ENCODE peak calls at places on chromosomes 16 and 17, in four cellular contexts. One of them, this sample, is unnamed.
A peak's percentile ranks its signal among the peaks of the same experiment; 100 is the strongest.

GRCh38 chr17:36443777-36444176 is 42.7 kb upstream of the ZNHIT3 start:
- DNase-seq in astrocyte: no peak
- DNase-seq in CD8-positive, alpha-beta memory T cell: no peak
- DNase-seq in CD4-positive, CD25-positive, alpha-beta regulatory T cell: no peak
- DNase-seq in this sample: no peak

GRCh38 chr16:11994187-11995119 is 17.9 kb downstream of the SNX29 start:
- DNase-seq in CD4-positive, CD25-positive, alpha-beta regulatory T cell: no peak
- DNase-seq in astrocyte: no peak
- DNase-seq in CD8-positive, alpha-beta memory T cell: no peak
- DNase-seq in this sample: no peak

GRCh38 chr16:1244881-1245280 is 4.4 kb downstream of the TPSAB1 start:
- DNase-seq in astrocyte: no peak
- DNase-seq in CD4-positive, CD25-positive, alpha-beta regulatory T cell: peak; percentile 57
- DNase-seq in CD8-positive, alpha-beta memory T cell: no peak
- DNase-seq in this sample: no peak

GRCh38 chr17:47675380-47676198 is 18.4 kb upstream of the TBKBP1 start:
- DNase-seq in CD8-positive, alpha-beta memory T cell: no peak
- DNase-seq in CD4-positive, CD25-positive, alpha-beta regulatory T cell: no peak
- DNase-seq in astrocyte: no peak
- DNase-seq in this sample: no peak

GRCh38 chr17:41211845-41212466 is 14.5 kb upstream of the KRTAP9-2 start:
- DNase-seq in CD4-positive, CD25-positive, alpha-beta regulatory T cell: no peak
- DNase-seq in CD8-positive, alpha-beta memory T cell: no peak
- DNase-seq in astrocyte: peak; percentile 35
- DNase-seq in this sample: no peak

GRCh38 chr17:3038941-3039340 is 24.5 kb downstream of the OR1D5 start:
- DNase-seq in CD8-positive, alpha-beta memory T cell: no peak
- DNase-seq in astrocyte: no peak
- DNase-seq in CD4-positive, CD25-positive, alpha-beta regulatory T cell: no peak
- DNase-seq in this sample: no peak

GRCh38 chr17:81373536-81374160 is 21.6 kb upstream of the BAHCC1 start:
- DNase-seq in CD4-positive, CD25-positive, alpha-beta regulatory T cell: no peak
- DNase-seq in astrocyte: no peak
- DNase-seq in CD8-positive, alpha-beta memory T cell: no peak
- DNase-seq in this sample: no peak

GRCh38 chr17:62965149-62965648 is 836 bp upstream of the TANC2 start:
- DNase-seq in astrocyte: peak; percentile 42
- DNase-seq in CD4-positive, CD25-positive, alpha-beta regulatory T cell: no peak
- DNase-seq in CD8-positive, alpha-beta memory T cell: peak; percentile 7
- DNase-seq in this sample: peak; percentile 12

GRCh38 chr17:78723001-78723796 is 58.9 kb downstream of the CYTH1 start:
- DNase-seq in CD4-positive, CD25-positive, alpha-beta regulatory T cell: no peak
- DNase-seq in astrocyte: peak; percentile 16
- DNase-seq in CD8-positive, alpha-beta memory T cell: no peak
- DNase-seq in this sample: peak; percentile 87

GRCh38 chr17:57915532-57915931 is 39.7 kb downstream of the CUEDC1 start:
- DNase-seq in CD8-positive, alpha-beta memory T cell: no peak
- DNase-seq in astrocyte: no peak
- DNase-seq in CD4-positive, CD25-positive, alpha-beta regulatory T cell: no peak
- DNase-seq in this sample: no peak

GRCh38 chr16:10827691-10828341 is 9.2 kb upstream of the TVP23A start:
- DNase-seq in CD4-positive, CD25-positive, alpha-beta regulatory T cell: no peak
- DNase-seq in astrocyte: peak; percentile 93
- DNase-seq in CD8-positive, alpha-beta memory T cell: no peak
- DNase-seq in this sample: no peak

GRCh38 chr17:16568541-16569357 is at the start of gene ZNF287:
- DNase-seq in astrocyte: peak; percentile 77
- DNase-seq in CD4-positive, CD25-positive, alpha-beta regulatory T cell: peak; percentile 93
- DNase-seq in CD8-positive, alpha-beta memory T cell: peak; percentile 85
- DNase-seq in this sample: peak; percentile 94

GRCh38 chr17:16573466-16573865 is 4.5 kb upstream of the ZNF287 start:
- DNase-seq in CD4-positive, CD25-positive, alpha-beta regulatory T cell: no peak
- DNase-seq in CD8-positive, alpha-beta memory T cell: no peak
- DNase-seq in astrocyte: no peak
- DNase-seq in this sample: no peak

DNA sequence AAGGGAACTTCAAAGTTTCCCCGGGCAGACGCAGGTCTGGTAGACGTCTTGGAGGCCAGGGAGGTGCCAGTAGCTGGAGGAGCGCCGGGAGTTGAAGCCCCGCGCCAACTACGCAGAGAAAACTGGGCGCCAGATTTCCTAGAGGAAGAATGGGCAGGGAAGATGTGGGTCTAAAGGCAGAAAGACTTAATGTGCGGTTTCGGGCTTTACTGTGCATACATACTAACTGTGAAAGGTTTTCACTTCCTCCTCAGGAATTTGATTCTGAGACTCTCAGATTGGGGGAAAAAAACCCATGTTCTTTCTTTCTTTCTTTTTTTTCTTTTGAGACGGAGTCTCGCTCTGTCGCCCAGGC is 331 bp upstream of the ZNF287 start:
- DNase-seq in astrocyte: no peak
- DNase-seq in CD8-positive, alpha-beta memory T cell: no peak
- DNase-seq in CD4-positive, CD25-positive, alpha-beta regulatory T cell: no peak
- DNase-seq in this sample: no peak
- H3K4me3 ChIP-seq in astrocyte: peak overlapping the region; percentile 82
- H3K4me3 ChIP-seq in CD8-positive, alpha-beta memory T cell: peak overlapping the region; percentile 72
- H3K4me3 ChIP-seq in CD4-positive, CD25-positive, alpha-beta regulatory T cell: no peak overlapping the region
- H3K4me3 ChIP-seq in this sample: no peak overlapping the region

DNA sequence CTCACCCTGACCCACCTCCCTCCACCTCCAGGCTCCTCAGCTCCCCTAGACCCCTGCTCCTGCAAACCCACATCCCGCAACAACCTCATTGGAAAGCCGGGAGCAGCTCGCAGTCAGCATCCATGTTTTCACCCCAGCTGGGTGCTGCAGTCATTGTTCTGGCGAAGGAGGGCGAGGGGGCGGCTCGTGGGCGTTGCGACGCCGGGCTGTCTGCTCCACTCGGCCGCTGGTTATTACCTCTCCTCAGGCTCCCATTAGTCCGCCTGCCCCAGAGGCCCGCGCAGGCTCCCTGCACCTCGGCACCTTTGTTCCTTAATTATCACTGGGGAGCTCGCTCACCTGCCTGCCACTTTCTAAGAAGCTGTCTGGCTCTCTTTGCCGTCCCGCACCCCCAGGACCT is 24.5 kb upstream of the DLX4 start:
- DNase-seq in CD8-positive, alpha-beta memory T cell: no peak
- DNase-seq in astrocyte: no peak
- DNase-seq in CD4-positive, CD25-positive, alpha-beta regulatory T cell: no peak
- DNase-seq in this sample: no peak
- H3K4me3 ChIP-seq in CD8-positive, alpha-beta memory T cell: no peak overlapping the region
- H3K4me3 ChIP-seq in astrocyte: no peak overlapping the region
- H3K4me3 ChIP-seq in CD4-positive, CD25-positive, alpha-beta regulatory T cell: no peak overlapping the region
- H3K4me3 ChIP-seq in this sample: no peak overlapping the region

GRCh38 chr16:4402439-4403132 is 13.8 kb downstream of the CORO7 start:
- DNase-seq in astrocyte: no peak
- DNase-seq in CD4-positive, CD25-positive, alpha-beta regulatory T cell: peak; percentile 53
- DNase-seq in CD8-positive, alpha-beta memory T cell: peak; percentile 47
- DNase-seq in this sample: peak; percentile 92
- H3K4me3 ChIP-seq in astrocyte: no peak overlapping the region
- H3K4me3 ChIP-seq in CD4-positive, CD25-positive, alpha-beta regulatory T cell: no peak overlapping the region
- H3K4me3 ChIP-seq in CD8-positive, alpha-beta memory T cell: no peak overlapping the region
- H3K4me3 ChIP-seq in this sample: no peak overlapping the region

GRCh38 chr17:40113961-40114272 is 7.9 kb upstream of the MSL1 start:
- DNase-seq in CD4-positive, CD25-positive, alpha-beta regulatory T cell: no peak
- DNase-seq in CD8-positive, alpha-beta memory T cell: no peak
- DNase-seq in astrocyte: peak; percentile 58
- DNase-seq in this sample: no peak

GRCh38 chr17:40111221-40112128 is 10.3 kb upstream of the MSL1 start:
- DNase-seq in astrocyte: peak; percentile 98
- DNase-seq in CD8-positive, alpha-beta memory T cell: peak; percentile 47
- DNase-seq in CD4-positive, CD25-positive, alpha-beta regulatory T cell: peak; percentile 81
- DNase-seq in this sample: peak; percentile 99

GRCh38 chr17:40112718-40113109 is 9.1 kb upstream of the MSL1 start:
- DNase-seq in astrocyte: no peak
- DNase-seq in CD8-positive, alpha-beta memory T cell: no peak
- DNase-seq in CD4-positive, CD25-positive, alpha-beta regulatory T cell: no peak
- DNase-seq in this sample: no peak

GRCh38 chr17:40113110-40113960 is 8.4 kb upstream of the MSL1 start:
- DNase-seq in CD8-positive, alpha-beta memory T cell: peak; percentile 84
- DNase-seq in CD4-positive, CD25-positive, alpha-beta regulatory T cell: peak; percentile 96
- DNase-seq in astrocyte: peak; percentile 88
- DNase-seq in this sample: peak; percentile 94

DNA sequence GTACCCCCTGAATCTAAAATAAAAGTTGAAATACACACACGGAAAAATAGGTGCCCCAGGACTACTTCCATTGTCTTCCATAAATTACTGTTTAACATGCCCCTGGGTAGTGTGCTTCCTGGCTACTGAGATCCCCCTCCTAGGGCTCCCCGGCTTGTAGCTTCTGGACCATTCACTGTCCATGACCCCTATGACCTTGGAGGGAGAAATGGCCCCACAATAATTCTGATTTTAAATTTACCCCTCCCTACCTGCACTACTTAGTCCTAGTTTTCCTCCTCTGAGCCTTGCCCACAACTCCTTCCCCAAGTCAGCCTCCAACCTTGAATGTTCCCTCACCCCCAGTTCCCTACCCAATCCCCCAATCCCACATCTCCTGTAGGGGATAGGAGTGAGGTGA is 9.6 kb upstream of the MSL1 start:
- DNase-seq in CD8-positive, alpha-beta memory T cell: no peak
- DNase-seq in astrocyte: no peak
- DNase-seq in CD4-positive, CD25-positive, alpha-beta regulatory T cell: no peak
- DNase-seq in this sample: no peak
- H3K4me3 ChIP-seq in CD8-positive, alpha-beta memory T cell: no peak overlapping the region
- H3K4me3 ChIP-seq in astrocyte: no peak overlapping the region
- H3K4me3 ChIP-seq in CD4-positive, CD25-positive, alpha-beta regulatory T cell: peak overlapping the region; percentile 63
- H3K4me3 ChIP-seq in this sample: no peak overlapping the region

GRCh38 chr17:53428913-53429312 is 393.8 kb upstream of the KIF2B start:
- DNase-seq in CD8-positive, alpha-beta memory T cell: no peak
- DNase-seq in astrocyte: no peak
- DNase-seq in CD4-positive, CD25-positive, alpha-beta regulatory T cell: no peak
- DNase-seq in this sample: no peak
- H3K4me3 ChIP-seq in CD8-positive, alpha-beta memory T cell: no peak overlapping the region
- H3K4me3 ChIP-seq in astrocyte: no peak overlapping the region
- H3K4me3 ChIP-seq in CD4-positive, CD25-positive, alpha-beta regulatory T cell: no peak overlapping the region
- H3K4me3 ChIP-seq in this sample: no peak overlapping the region

GRCh38 chr16:54290203-54291106 is 3.9 kb upstream of the IRX3 start:
- DNase-seq in CD8-positive, alpha-beta memory T cell: no peak
- DNase-seq in astrocyte: no peak
- DNase-seq in CD4-positive, CD25-positive, alpha-beta regulatory T cell: no peak
- DNase-seq in this sample: peak; percentile 46
- H3K4me3 ChIP-seq in CD8-positive, alpha-beta memory T cell: no peak overlapping the region
- H3K4me3 ChIP-seq in astrocyte: no peak overlapping the region
- H3K4me3 ChIP-seq in CD4-positive, CD25-positive, alpha-beta regulatory T cell: no peak overlapping the region
- H3K4me3 ChIP-seq in this sample: peak overlapping the region; percentile 24

DNA sequence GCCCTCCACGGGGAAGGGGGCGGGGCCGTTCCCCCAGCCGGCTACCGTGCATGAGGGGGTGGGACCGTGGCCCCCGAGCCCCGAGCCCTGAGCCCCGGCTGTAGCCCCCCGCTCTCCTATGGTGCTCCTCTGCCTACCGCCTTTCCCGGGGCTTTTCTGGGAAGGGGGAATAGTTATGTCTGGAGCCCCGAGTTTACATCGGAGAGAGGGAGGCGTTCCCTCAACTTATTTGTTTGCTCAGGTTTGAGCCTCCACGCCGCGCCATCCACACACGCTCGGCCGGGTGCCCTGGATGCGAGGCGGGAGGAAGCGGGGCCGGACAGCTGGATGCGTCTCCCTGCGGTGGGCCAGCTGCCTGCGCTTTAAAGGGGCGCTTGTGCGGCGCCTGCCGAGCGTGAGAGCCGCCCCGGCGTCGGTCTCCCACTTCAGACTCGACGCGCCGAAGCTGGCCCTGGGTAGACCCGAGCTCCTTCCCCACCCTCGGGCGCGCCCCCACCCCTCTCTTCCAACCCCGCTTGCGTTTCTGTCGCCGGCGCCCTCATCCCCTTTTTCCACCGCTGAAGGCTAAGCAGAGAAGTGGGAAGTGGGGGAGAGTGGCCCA is 425 bp upstream of the CHAD start:
- DNase-seq in CD4-positive, CD25-positive, alpha-beta regulatory T cell: no peak
- DNase-seq in astrocyte: no peak
- DNase-seq in CD8-positive, alpha-beta memory T cell: no peak
- DNase-seq in this sample: no peak
- H3K4me3 ChIP-seq in CD4-positive, CD25-positive, alpha-beta regulatory T cell: no peak overlapping the region
- H3K4me3 ChIP-seq in astrocyte: peak overlapping the region; percentile 28
- H3K4me3 ChIP-seq in CD8-positive, alpha-beta memory T cell: no peak overlapping the region
- H3K4me3 ChIP-seq in this sample: no peak overlapping the region

DNA sequence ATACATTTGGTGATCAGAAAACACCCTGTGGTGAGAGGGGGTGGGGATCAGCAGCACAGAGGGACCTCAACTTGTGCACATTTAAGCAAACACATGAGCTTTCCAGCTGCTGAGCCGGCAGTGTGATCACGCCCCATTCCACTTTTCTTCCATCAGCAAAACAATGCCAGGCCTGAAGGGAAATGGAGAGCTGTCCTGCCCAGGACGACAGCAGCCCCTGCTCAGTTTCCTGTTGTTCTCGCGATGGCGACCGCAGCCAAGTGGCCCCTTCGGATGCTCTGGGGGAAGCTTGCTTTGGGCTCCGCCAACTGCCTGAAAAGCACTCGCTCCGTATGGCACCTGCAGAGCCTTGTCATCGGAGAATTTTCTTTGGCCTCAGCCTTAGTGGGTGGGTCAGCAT is 272.3 kb downstream of the FOXL1 start:
- DNase-seq in CD8-positive, alpha-beta memory T cell: no peak
- DNase-seq in astrocyte: no peak
- DNase-seq in CD4-positive, CD25-positive, alpha-beta regulatory T cell: no peak
- DNase-seq in this sample: no peak
- H3K4me3 ChIP-seq in CD8-positive, alpha-beta memory T cell: no peak overlapping the region
- H3K4me3 ChIP-seq in astrocyte: no peak overlapping the region
- H3K4me3 ChIP-seq in CD4-positive, CD25-positive, alpha-beta regulatory T cell: no peak overlapping the region
- H3K4me3 ChIP-seq in this sample: no peak overlapping the region

GRCh38 chr16:21650517-21650916 is 1.9 kb downstream of the IGSF6 start:
- DNase-seq in CD8-positive, alpha-beta memory T cell: no peak
- DNase-seq in CD4-positive, CD25-positive, alpha-beta regulatory T cell: no peak
- DNase-seq in astrocyte: no peak
- DNase-seq in this sample: peak; percentile 67

GRCh38 chr16:21649196-21649595 is 3.2 kb downstream of the IGSF6 start:
- DNase-seq in CD4-positive, CD25-positive, alpha-beta regulatory T cell: no peak
- DNase-seq in astrocyte: no peak
- DNase-seq in CD8-positive, alpha-beta memory T cell: no peak
- DNase-seq in this sample: no peak

GRCh38 chr16:21654881-21655280 is 2.5 kb upstream of the IGSF6 start:
- DNase-seq in astrocyte: no peak
- DNase-seq in CD4-positive, CD25-positive, alpha-beta regulatory T cell: no peak
- DNase-seq in CD8-positive, alpha-beta memory T cell: no peak
- DNase-seq in this sample: no peak

GRCh38 chr16:21653571-21653970 is 1.2 kb upstream of the IGSF6 start:
- DNase-seq in astrocyte: no peak
- DNase-seq in CD8-positive, alpha-beta memory T cell: no peak
- DNase-seq in CD4-positive, CD25-positive, alpha-beta regulatory T cell: no peak
- DNase-seq in this sample: no peak

DNA sequence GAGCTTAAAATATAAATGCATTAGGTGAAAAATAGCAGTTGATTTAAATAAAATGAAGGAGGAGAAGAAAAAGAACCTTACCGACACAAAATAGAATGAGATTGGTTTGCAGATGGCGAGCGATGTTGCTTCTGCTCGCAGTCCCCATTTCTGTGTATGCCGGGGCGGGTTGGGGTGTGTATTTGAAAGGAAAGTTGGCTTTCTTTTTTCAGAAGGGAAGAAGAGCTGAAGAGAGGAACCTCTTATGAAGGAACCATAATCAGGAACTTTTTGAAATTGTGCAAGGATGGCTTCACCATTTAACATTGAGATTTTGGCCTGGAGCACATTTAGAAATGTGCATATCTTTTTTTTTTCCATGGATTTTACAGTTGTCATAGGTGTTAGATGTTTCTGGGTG is at the start of gene IGSF6:
- DNase-seq in CD4-positive, CD25-positive, alpha-beta regulatory T cell: no peak
- DNase-seq in astrocyte: no peak
- DNase-seq in CD8-positive, alpha-beta memory T cell: no peak
- DNase-seq in this sample: no peak
- H3K4me3 ChIP-seq in CD4-positive, CD25-positive, alpha-beta regulatory T cell: no peak within 1 kb of the TSS
- H3K4me3 ChIP-seq in astrocyte: no peak within 1 kb of the TSS
- H3K4me3 ChIP-seq in CD8-positive, alpha-beta memory T cell: no peak within 1 kb of the TSS
- H3K4me3 ChIP-seq in this sample: no peak within 1 kb of the TSS

This sample was measured in cardiac muscle cell.